ENCODE peak calls at places on chromosomes 16 and 17, in eight cellular contexts. U is T follicular helper cell; O is NCI-H2081; Y is stimulated activated CD4-positive, alpha-beta T cell treated with anti-CD3 and anti-CD28 coated beads, Interleukin-4, amount 100 ng/mL, for 24 hours; F is sigmoid colon; X is GM12891; G is GM18507; L is fibroblast of lung. J is an unnamed sample.

GRCh38 chr16:14374451-14375131 is 255.5 kb downstream of the PARN start:
- DNase-seq in U (no peak), O (no peak), Y (no peak), F (no peak), X (no peak), G (no peak), L (no peak), J (no peak)

GRCh38 chr16:1048442-1049112 is 24.0 kb upstream of the SSTR5 start:
- DNase-seq in U (no peak), O (peak), Y (peak), F (no peak), X (peak), G (no peak), L (peak), J (peak)

GRCh38 chr17:14014647-14015046 is 54.7 kb upstream of the COX10 start:
- DNase-seq in U (no peak), O (no peak), Y (no peak), F (no peak), X (no peak), G (no peak), L (peak), J (no peak)

GRCh38 chr16:21276090-21276489 is 2.0 kb downstream of the CRYM start:
- DNase-seq in U (no peak), O (no peak), Y (no peak), F (no peak), X (no peak), G (no peak), L (no peak), J (no peak)

GRCh38 chr16:58471209-58471975 is 28.6 kb upstream of the NDRG4 start:
- DNase-seq in U (no peak), O (no peak), Y (no peak), F (no peak), X (no peak), G (no peak), L (no peak), J (peak)

GRCh38 chr16:57906385-57907316 is 64.3 kb downstream of the CNGB1 start:
- DNase-seq in U (peak), O (no peak), Y (peak), F (no peak), X (no peak), G (no peak), L (peak), J (peak)

GRCh38 chr16:68756250-68757051 is 19.4 kb downstream of the CDH1 start:
- DNase-seq in U (no peak), O (peak), Y (peak), F (no peak), X (peak), G (peak), L (peak), J (no peak)

GRCh38 chr17:43517161-43517560 is 29.0 kb downstream of the ETV4 start:
- DNase-seq in U (no peak), O (no peak), Y (no peak), F (no peak), X (no peak), G (no peak), L (peak), J (no peak)

GRCh38 chr17:75077490-75078096 is 10.2 kb upstream of the SLC16A5 start:
- DNase-seq in U (peak), O (no peak), Y (peak), F (peak), X (peak), G (peak), L (peak), J (no peak)

GRCh38 chr17:83199500-83200201 is 120.2 kb downstream of the METRNL start:
- DNase-seq in U (no peak), O (no peak), Y (peak), F (peak), X (no peak), G (no peak), L (no peak), J (no peak)

GRCh38 chr16:11183035-11183812 is 72.8 kb downstream of the SOCS1 start:
- DNase-seq in U (no peak), O (no peak), Y (no peak), F (no peak), X (no peak), G (no peak), L (no peak), J (peak)

GRCh38 chr17:57889892-57890856 is 40.3 kb upstream of the MRPS23 start:
- DNase-seq in U (no peak), O (no peak), Y (no peak), F (peak), X (no peak), G (no peak), L (peak), J (peak)

GRCh38 chr16:22018559-22018958 is 10.6 kb downstream of the MOSMO start:
- DNase-seq in U (no peak), O (no peak), Y (no peak), F (no peak), X (no peak), G (no peak), L (no peak), J (no peak)

GRCh38 chr17:73941919-73942530 is 261.5 kb upstream of the RPL38 start:
- DNase-seq in U (no peak), O (no peak), Y (no peak), F (no peak), X (no peak), G (no peak), L (no peak), J (peak)

GRCh38 chr17:40554646-40555295 is 10.5 kb downstream of the CCR7 start:
- DNase-seq in U (no peak), O (no peak), Y (no peak), F (no peak), X (no peak), G (no peak), L (no peak), J (peak)

GRCh38 chr17:10907370-10907769 is 69.5 kb upstream of the PIRT start:
- DNase-seq in U (no peak), O (no peak), Y (no peak), F (no peak), X (no peak), G (no peak), L (no peak), J (peak)